ENCODE peak calls at places on chromosome 13, in five cellular contexts. One of them, this sample, is unnamed.

GRCh38 chr13:73803997-73804396 is 330.2 kb downstream of the KLF12 start:
- DNase-seq in brain pericyte: no peak
- DNase-seq in activated naive CD4-positive, alpha-beta T cell treated with Interleukin-2 at 50 U/mL for 16 hours: no peak
- DNase-seq in D341Med: no peak
- DNase-seq in IMR-90: peak; percentile 74
- DNase-seq in this sample: no peak

GRCh38 chr13:112561478-112561877 is 26.5 kb downstream of the TUBGCP3 start:
- DNase-seq in brain pericyte: no peak
- DNase-seq in activated naive CD4-positive, alpha-beta T cell treated with Interleukin-2 at 50 U/mL for 16 hours: no peak
- DNase-seq in D341Med: no peak
- DNase-seq in IMR-90: no peak
- DNase-seq in this sample: no peak

GRCh38 chr13:96958286-96958891 is 35.9 kb downstream of the OXGR1 start:
- DNase-seq in brain pericyte: no peak
- DNase-seq in activated naive CD4-positive, alpha-beta T cell treated with Interleukin-2 at 50 U/mL for 16 hours: no peak
- DNase-seq in D341Med: peak; percentile 36
- DNase-seq in IMR-90: peak; percentile 13
- DNase-seq in this sample: no peak

GRCh38 chr13:37106642-37107041 is 1.2 kb upstream of the CSNK1A1L start:
- DNase-seq in brain pericyte: no peak
- DNase-seq in activated naive CD4-positive, alpha-beta T cell treated with Interleukin-2 at 50 U/mL for 16 hours: no peak
- DNase-seq in D341Med: no peak
- DNase-seq in IMR-90: peak; percentile 6
- DNase-seq in this sample: no peak

GRCh38 chr13:112531263-112531794 is 56.6 kb downstream of the TUBGCP3 start:
- DNase-seq in brain pericyte: no peak
- DNase-seq in activated naive CD4-positive, alpha-beta T cell treated with Interleukin-2 at 50 U/mL for 16 hours: no peak
- DNase-seq in D341Med: no peak
- DNase-seq in IMR-90: no peak
- DNase-seq in this sample: no peak

GRCh38 chr13:19184176-19184575 is 2.6 kb upstream of the TUBA3C start:
- DNase-seq in brain pericyte: no peak
- DNase-seq in activated naive CD4-positive, alpha-beta T cell treated with Interleukin-2 at 50 U/mL for 16 hours: no peak
- DNase-seq in D341Med: no peak
- DNase-seq in IMR-90: no peak
- DNase-seq in this sample: no peak

GRCh38 chr13:106376411-106377112 is 158.9 kb downstream of the EFNB2 start:
- DNase-seq in brain pericyte: peak; percentile 97
- DNase-seq in activated naive CD4-positive, alpha-beta T cell treated with Interleukin-2 at 50 U/mL for 16 hours: no peak
- DNase-seq in D341Med: no peak
- DNase-seq in IMR-90: peak; percentile 95
- DNase-seq in this sample: no peak

GRCh38 chr13:64127192-64127591 is 2711.5 kb upstream of the PCDH20 start:
- DNase-seq in brain pericyte: no peak
- DNase-seq in activated naive CD4-positive, alpha-beta T cell treated with Interleukin-2 at 50 U/mL for 16 hours: no peak
- DNase-seq in D341Med: no peak
- DNase-seq in IMR-90: no peak
- DNase-seq in this sample: no peak

GRCh38 chr13:51519839-51520238 is 64.4 kb upstream of the WDFY2 start:
- DNase-seq in brain pericyte: no peak
- DNase-seq in activated naive CD4-positive, alpha-beta T cell treated with Interleukin-2 at 50 U/mL for 16 hours: no peak
- DNase-seq in D341Med: no peak
- DNase-seq in IMR-90: peak; percentile 61
- DNase-seq in this sample: no peak

GRCh38 chr13:63198076-63198475 is 1782.4 kb upstream of the PCDH20 start:
- DNase-seq in brain pericyte: no peak
- DNase-seq in activated naive CD4-positive, alpha-beta T cell treated with Interleukin-2 at 50 U/mL for 16 hours: no peak
- DNase-seq in D341Med: no peak
- DNase-seq in IMR-90: peak; percentile 45
- DNase-seq in this sample: no peak

GRCh38 chr13:66546534-66547379 is 683.4 kb downstream of the PCDH9 start:
- DNase-seq in brain pericyte: no peak
- DNase-seq in activated naive CD4-positive, alpha-beta T cell treated with Interleukin-2 at 50 U/mL for 16 hours: no peak
- DNase-seq in D341Med: no peak
- DNase-seq in IMR-90: peak; percentile 80
- DNase-seq in this sample: no peak

GRCh38 chr13:44498969-44499368 is 77.2 kb downstream of the TSC22D1 start:
- DNase-seq in brain pericyte: no peak
- DNase-seq in activated naive CD4-positive, alpha-beta T cell treated with Interleukin-2 at 50 U/mL for 16 hours: no peak
- DNase-seq in D341Med: no peak
- DNase-seq in IMR-90: no peak
- DNase-seq in this sample: no peak

GRCh38 chr13:79870123-79870522 is 389.2 kb downstream of the NDFIP2 start:
- DNase-seq in brain pericyte: no peak
- DNase-seq in activated naive CD4-positive, alpha-beta T cell treated with Interleukin-2 at 50 U/mL for 16 hours: no peak
- DNase-seq in D341Med: no peak
- DNase-seq in IMR-90: peak; percentile 28
- DNase-seq in this sample: no peak

GRCh38 chr13:42354246-42355117 is 82.5 kb downstream of the AKAP11 start:
- DNase-seq in brain pericyte: peak; percentile 47
- DNase-seq in activated naive CD4-positive, alpha-beta T cell treated with Interleukin-2 at 50 U/mL for 16 hours: peak; percentile 46
- DNase-seq in D341Med: no peak
- DNase-seq in IMR-90: peak; percentile 48
- DNase-seq in this sample: no peak

GRCh38 chr13:75151081-75151643 is 330.8 kb downstream of the TBC1D4 start:
- DNase-seq in brain pericyte: no peak
- DNase-seq in activated naive CD4-positive, alpha-beta T cell treated with Interleukin-2 at 50 U/mL for 16 hours: no peak
- DNase-seq in D341Med: no peak
- DNase-seq in IMR-90: peak; percentile 52
- DNase-seq in this sample: no peak

GRCh38 chr13:73073050-73073449 is 14.2 kb downstream of the KLF5 start:
- DNase-seq in brain pericyte: no peak
- DNase-seq in activated naive CD4-positive, alpha-beta T cell treated with Interleukin-2 at 50 U/mL for 16 hours: no peak
- DNase-seq in D341Med: no peak
- DNase-seq in IMR-90: no peak
- DNase-seq in this sample: no peak